ENCODE peak calls at places on chromosomes 5 and 9, in eight cellular contexts. Y is activated CD4-positive, alpha-beta T cell treated with anti-CD3 and anti-CD28 coated beads for 36 hours; T is GM12878; B is activated T-cell treated with anti-CD3 and anti-CD28 coated beads, Interleukin-2, amount 50 U/mL, for 4 hours; O is CD4-positive, alpha-beta T cell; F is RWPE2; X is psoas muscle; P is naive thymus-derived CD4-positive, alpha-beta T cell. V is an unnamed sample.

GRCh38 chr9:73219985-73220626 is 68.4 kb downstream of the ANXA1 start:
- ATAC-seq in Y (peak), T (peak), B (peak), O (no peak), F (peak), X (no peak), P (peak), V (peak)

GRCh38 chr5:3043600-3043999 is 292.1 kb upstream of the IRX2 start:
- ATAC-seq in Y (no peak), T (no peak), B (no peak), O (no peak), F (no peak), X (no peak), P (no peak), V (no peak)

GRCh38 chr9:114677418-114677817 is 4.6 kb downstream of the TEX48 start:
- ATAC-seq in Y (no peak), T (no peak), B (no peak), O (no peak), F (peak), X (no peak), P (no peak), V (no peak)

GRCh38 chr9:357560-357959 is 142.9 kb downstream of the DOCK8 start:
- ATAC-seq in Y (no peak), T (no peak), B (no peak), O (no peak), F (no peak), X (no peak), P (no peak), V (no peak)

GRCh38 chr5:151812757-151813309 is 41.1 kb downstream of the G3BP1 start:
- ATAC-seq in Y (no peak), T (no peak), B (no peak), O (no peak), F (peak), X (peak), P (no peak), V (no peak)

GRCh38 chr5:5752844-5753243 is 330.4 kb downstream of the ICE1 start:
- ATAC-seq in Y (no peak), T (peak), B (no peak), O (no peak), F (no peak), X (no peak), P (no peak), V (no peak)

GRCh38 chr5:95087819-95088317 is 197.0 kb downstream of the MCTP1 start:
- ATAC-seq in Y (no peak), T (peak), B (no peak), O (no peak), F (no peak), X (no peak), P (peak), V (peak)

GRCh38 chr5:124172389-124173003 is 573.9 kb downstream of the ZNF608 start:
- ATAC-seq in Y (no peak), T (no peak), B (no peak), O (no peak), F (no peak), X (no peak), P (no peak), V (no peak)

GRCh38 chr5:91027316-91027937 is 355.7 kb downstream of the ARRDC3 start:
- ATAC-seq in Y (no peak), T (no peak), B (no peak), O (no peak), F (no peak), X (no peak), P (no peak), V (no peak)

GRCh38 chr5:172801184-172801671 is 30.2 kb upstream of the DUSP1 start:
- ATAC-seq in Y (no peak), T (no peak), B (no peak), O (no peak), F (peak), X (no peak), P (no peak), V (peak)

GRCh38 chr5:58300346-58300745 is 159.5 kb downstream of the PLK2 start:
- ATAC-seq in Y (no peak), T (no peak), B (no peak), O (no peak), F (no peak), X (no peak), P (no peak), V (no peak)

GRCh38 chr9:91073049-91073810 is 271.6 kb downstream of the SYK start:
- ATAC-seq in Y (no peak), T (no peak), B (no peak), O (no peak), F (no peak), X (no peak), P (no peak), V (no peak)

GRCh38 chr5:94021246-94021645 is 279.8 kb upstream of the POU5F2 start:
- ATAC-seq in Y (no peak), T (no peak), B (no peak), O (no peak), F (peak), X (peak), P (no peak), V (no peak)

GRCh38 chr9:114363424-114363823 is 24.4 kb downstream of the AKNA start:
- ATAC-seq in Y (peak), T (no peak), B (peak), O (peak), F (no peak), X (no peak), P (peak), V (no peak)

GRCh38 chr5:85334-85995 is 6.5 kb upstream of the PLEKHG4B start:
- ATAC-seq in Y (no peak), T (no peak), B (no peak), O (no peak), F (no peak), X (no peak), P (no peak), V (no peak)

GRCh38 chr9:132585954-132586829 is 3.8 kb downstream of the BARHL1 start:
- ATAC-seq in Y (no peak), T (no peak), B (no peak), O (no peak), F (no peak), X (no peak), P (no peak), V (no peak)

GRCh38 chr5:110752953-110753352 is 14.1 kb downstream of the SLC25A46 start:
- ATAC-seq in Y (peak), T (peak), B (peak), O (no peak), F (no peak), X (no peak), P (no peak), V (no peak)

GRCh38 chr5:3602713-3603502 is 7.3 kb downstream of the IRX1 start:
- ATAC-seq in Y (no peak), T (no peak), B (no peak), O (no peak), F (peak), X (peak), P (no peak), V (no peak)

GRCh38 chr9:74951725-74952151 is 974 bp downstream of the C9orf40 start:
- ATAC-seq in Y (peak), T (peak), B (peak), O (peak), F (peak), X (peak), P (peak), V (peak)

GRCh38 chr5:61322738-61323429 is 9.2 kb upstream of the ZSWIM6 start:
- ATAC-seq in Y (no peak), T (no peak), B (no peak), O (no peak), F (peak), X (no peak), P (no peak), V (no peak)

GRCh38 chr5:40390286-40391253 is 289.1 kb upstream of the PTGER4 start:
- ATAC-seq in Y (no peak), T (no peak), B (no peak), O (peak), F (no peak), X (no peak), P (peak), V (no peak)

GRCh38 chr9:92019658-92020057 is 69.6 kb upstream of the ROR2 start:
- ATAC-seq in Y (no peak), T (no peak), B (no peak), O (no peak), F (no peak), X (no peak), P (no peak), V (no peak)

GRCh38 chr5:61881821-61882220 is 424.2 kb upstream of the KIF2A start:
- ATAC-seq in Y (no peak), T (no peak), B (no peak), O (no peak), F (peak), X (no peak), P (no peak), V (peak)

GRCh38 chr9:93304574-93305496 is 120.9 kb downstream of the WNK2 start:
- ATAC-seq in Y (no peak), T (peak), B (no peak), O (no peak), F (peak), X (peak), P (no peak), V (peak)

GRCh38 chr5:93150311-93151012 is 430.6 kb downstream of the NR2F1-AS1 start:
- ATAC-seq in Y (no peak), T (no peak), B (no peak), O (no peak), F (peak), X (no peak), P (no peak), V (no peak)

GRCh38 chr5:10507575-10508024 is 56.3 kb upstream of the ANKRD33B start:
- ATAC-seq in Y (no peak), T (no peak), B (no peak), O (no peak), F (peak), X (peak), P (no peak), V (no peak)